ENCODE peak calls at places on chromosomes 7 and 10, in ten cellular contexts. One of them, this sample, is unnamed.
A peak's percentile ranks its signal among the peaks of the same experiment; 100 is the strongest.

GRCh38 chr10:31134303-31134928 is 102.8 kb upstream of the ZNF438 start:
- DNase-seq in left ventricle myocardium inferior: no peak
- DNase-seq in colonic mucosa: no peak
- DNase-seq in stimulated activated CD8-positive, alpha-beta memory T cell treated with anti-CD3 and anti-CD28 coated beads, Interleukin-4, amount 100 ng/mL, for 1 hour: no peak
- DNase-seq in HCEC 1CT: peak; percentile 89
- DNase-seq in fibroblast of lung: peak; percentile 92
- DNase-seq in stomach: no peak
- DNase-seq in SW 1271: peak; percentile 65
- DNase-seq in CD4-positive, CD25-positive, alpha-beta regulatory T cell: no peak
- DNase-seq in heart right ventricle: no peak
- DNase-seq in this sample: no peak

GRCh38 chr10:34171957-34172527 is 643.1 kb downstream of the PARD3 start:
- DNase-seq in left ventricle myocardium inferior: no peak
- DNase-seq in colonic mucosa: no peak
- DNase-seq in stimulated activated CD8-positive, alpha-beta memory T cell treated with anti-CD3 and anti-CD28 coated beads, Interleukin-4, amount 100 ng/mL, for 1 hour: no peak
- DNase-seq in HCEC 1CT: peak; percentile 68
- DNase-seq in fibroblast of lung: peak; percentile 58
- DNase-seq in stomach: no peak
- DNase-seq in SW 1271: no peak
- DNase-seq in CD4-positive, CD25-positive, alpha-beta regulatory T cell: no peak
- DNase-seq in heart right ventricle: no peak
- DNase-seq in this sample: no peak

GRCh38 chr10:30384791-30385201 is 35.7 kb upstream of the MTPAP start:
- DNase-seq in left ventricle myocardium inferior: no peak
- DNase-seq in colonic mucosa: no peak
- DNase-seq in stimulated activated CD8-positive, alpha-beta memory T cell treated with anti-CD3 and anti-CD28 coated beads, Interleukin-4, amount 100 ng/mL, for 1 hour: no peak
- DNase-seq in HCEC 1CT: peak; percentile 72
- DNase-seq in fibroblast of lung: peak; percentile 39
- DNase-seq in stomach: no peak
- DNase-seq in SW 1271: peak; percentile 46
- DNase-seq in CD4-positive, CD25-positive, alpha-beta regulatory T cell: no peak
- DNase-seq in heart right ventricle: no peak
- DNase-seq in this sample: no peak

GRCh38 chr7:129959480-129960332 is 6.9 kb upstream of the UBE2H start:
- DNase-seq in left ventricle myocardium inferior: no peak
- DNase-seq in colonic mucosa: no peak
- DNase-seq in stimulated activated CD8-positive, alpha-beta memory T cell treated with anti-CD3 and anti-CD28 coated beads, Interleukin-4, amount 100 ng/mL, for 1 hour: no peak
- DNase-seq in HCEC 1CT: peak; percentile 50
- DNase-seq in fibroblast of lung: no peak
- DNase-seq in stomach: no peak
- DNase-seq in SW 1271: no peak
- DNase-seq in CD4-positive, CD25-positive, alpha-beta regulatory T cell: no peak
- DNase-seq in heart right ventricle: no peak
- DNase-seq in this sample: no peak

GRCh38 chr7:151696738-151697514 is 177.2 kb upstream of the RHEB start:
- DNase-seq in left ventricle myocardium inferior: peak; percentile 16
- DNase-seq in colonic mucosa: peak; percentile 81
- DNase-seq in stimulated activated CD8-positive, alpha-beta memory T cell treated with anti-CD3 and anti-CD28 coated beads, Interleukin-4, amount 100 ng/mL, for 1 hour: no peak
- DNase-seq in HCEC 1CT: no peak
- DNase-seq in fibroblast of lung: peak; percentile 29
- DNase-seq in stomach: peak; percentile 53
- DNase-seq in SW 1271: no peak
- DNase-seq in CD4-positive, CD25-positive, alpha-beta regulatory T cell: no peak
- DNase-seq in heart right ventricle: peak; percentile 41
- DNase-seq in this sample: peak; percentile 28

GRCh38 chr7:44377681-44378421 is 52.5 kb upstream of the CAMK2B start:
- DNase-seq in left ventricle myocardium inferior: no peak
- DNase-seq in colonic mucosa: no peak
- DNase-seq in stimulated activated CD8-positive, alpha-beta memory T cell treated with anti-CD3 and anti-CD28 coated beads, Interleukin-4, amount 100 ng/mL, for 1 hour: no peak
- DNase-seq in HCEC 1CT: no peak
- DNase-seq in fibroblast of lung: no peak
- DNase-seq in stomach: no peak
- DNase-seq in SW 1271: no peak
- DNase-seq in CD4-positive, CD25-positive, alpha-beta regulatory T cell: no peak
- DNase-seq in heart right ventricle: no peak
- DNase-seq in this sample: peak; percentile 23

GRCh38 chr7:16357921-16358320 is 63.4 kb downstream of the CRPPA start:
- DNase-seq in left ventricle myocardium inferior: no peak
- DNase-seq in colonic mucosa: peak; percentile 29
- DNase-seq in stimulated activated CD8-positive, alpha-beta memory T cell treated with anti-CD3 and anti-CD28 coated beads, Interleukin-4, amount 100 ng/mL, for 1 hour: no peak
- DNase-seq in HCEC 1CT: no peak
- DNase-seq in fibroblast of lung: peak; percentile 5
- DNase-seq in stomach: peak; percentile 75
- DNase-seq in SW 1271: no peak
- DNase-seq in CD4-positive, CD25-positive, alpha-beta regulatory T cell: no peak
- DNase-seq in heart right ventricle: peak; percentile 14
- DNase-seq in this sample: no peak

GRCh38 chr7:77537595-77538185 is 595 bp downstream of the PTPN12 start:
- DNase-seq in left ventricle myocardium inferior: peak; percentile 45
- DNase-seq in colonic mucosa: peak; percentile 44
- DNase-seq in stimulated activated CD8-positive, alpha-beta memory T cell treated with anti-CD3 and anti-CD28 coated beads, Interleukin-4, amount 100 ng/mL, for 1 hour: no peak
- DNase-seq in HCEC 1CT: peak; percentile 41
- DNase-seq in fibroblast of lung: peak; percentile 32
- DNase-seq in stomach: peak; percentile 39
- DNase-seq in SW 1271: peak; percentile 70
- DNase-seq in CD4-positive, CD25-positive, alpha-beta regulatory T cell: peak; percentile 27
- DNase-seq in heart right ventricle: peak; percentile 47
- DNase-seq in this sample: no peak